ENCODE peak calls at places on chromosomes 11 and 22, in eight cellular contexts. One of them, this sample, is unnamed.

GRCh38 chr11:43825217-43825816 is 55.3 kb upstream of the ALKBH3 start:
- DNase-seq in C1 segment of cervical spinal cord: no peak
- DNase-seq in RCC 7860: no peak
- DNase-seq in brain microvascular endothelial cell: peak
- DNase-seq in T-helper 1 cell: no peak
- DNase-seq in K562: peak
- DNase-seq in GM13977: peak
- DNase-seq in non-pigmented ciliary epithelial cell: no peak
- DNase-seq in this sample: no peak

GRCh38 chr22:50274311-50274710 is 4.1 kb upstream of the MAPK11 start:
- DNase-seq in C1 segment of cervical spinal cord: no peak
- DNase-seq in RCC 7860: peak
- DNase-seq in brain microvascular endothelial cell: peak
- DNase-seq in T-helper 1 cell: no peak
- DNase-seq in K562: peak
- DNase-seq in GM13977: peak
- DNase-seq in non-pigmented ciliary epithelial cell: no peak
- DNase-seq in this sample: peak

GRCh38 chr11:10878408-10879214 is 20.8 kb upstream of the ZBED5 start:
- DNase-seq in C1 segment of cervical spinal cord: no peak
- DNase-seq in RCC 7860: peak
- DNase-seq in brain microvascular endothelial cell: peak
- DNase-seq in T-helper 1 cell: no peak
- DNase-seq in K562: peak
- DNase-seq in GM13977: no peak
- DNase-seq in non-pigmented ciliary epithelial cell: no peak
- DNase-seq in this sample: no peak

GRCh38 chr11:114972105-114972504 is 293.8 kb downstream of the NXPE2 start:
- DNase-seq in C1 segment of cervical spinal cord: no peak
- DNase-seq in RCC 7860: no peak
- DNase-seq in brain microvascular endothelial cell: no peak
- DNase-seq in T-helper 1 cell: no peak
- DNase-seq in K562: no peak
- DNase-seq in GM13977: no peak
- DNase-seq in non-pigmented ciliary epithelial cell: no peak
- DNase-seq in this sample: no peak

GRCh38 chr22:45553333-45554039 is 50.8 kb downstream of the FBLN1 start:
- DNase-seq in C1 segment of cervical spinal cord: peak
- DNase-seq in RCC 7860: peak
- DNase-seq in brain microvascular endothelial cell: peak
- DNase-seq in T-helper 1 cell: no peak
- DNase-seq in K562: peak
- DNase-seq in GM13977: peak
- DNase-seq in non-pigmented ciliary epithelial cell: peak
- DNase-seq in this sample: peak

GRCh38 chr11:122268601-122269130 is 152.7 kb upstream of the BLID start:
- DNase-seq in C1 segment of cervical spinal cord: no peak
- DNase-seq in RCC 7860: no peak
- DNase-seq in brain microvascular endothelial cell: no peak
- DNase-seq in T-helper 1 cell: no peak
- DNase-seq in K562: no peak
- DNase-seq in GM13977: no peak
- DNase-seq in non-pigmented ciliary epithelial cell: no peak
- DNase-seq in this sample: no peak

GRCh38 chr11:64347171-64347867 is 7.3 kb downstream of the CCDC88B start:
- DNase-seq in C1 segment of cervical spinal cord: no peak
- DNase-seq in RCC 7860: no peak
- DNase-seq in brain microvascular endothelial cell: no peak
- DNase-seq in T-helper 1 cell: no peak
- DNase-seq in K562: no peak
- DNase-seq in GM13977: no peak
- DNase-seq in non-pigmented ciliary epithelial cell: no peak
- DNase-seq in this sample: no peak

GRCh38 chr11:86511086-86511551 is 136.4 kb downstream of the CCDC81 start:
- DNase-seq in C1 segment of cervical spinal cord: no peak
- DNase-seq in RCC 7860: peak
- DNase-seq in brain microvascular endothelial cell: peak
- DNase-seq in T-helper 1 cell: no peak
- DNase-seq in K562: no peak
- DNase-seq in GM13977: peak
- DNase-seq in non-pigmented ciliary epithelial cell: no peak
- DNase-seq in this sample: no peak

GRCh38 chr11:16774920-16775603 is 36.6 kb downstream of the C11orf58 start:
- DNase-seq in C1 segment of cervical spinal cord: no peak
- DNase-seq in RCC 7860: no peak
- DNase-seq in brain microvascular endothelial cell: no peak
- DNase-seq in T-helper 1 cell: no peak
- DNase-seq in K562: no peak
- DNase-seq in GM13977: no peak
- DNase-seq in non-pigmented ciliary epithelial cell: no peak
- DNase-seq in this sample: no peak

GRCh38 chr11:210803-211180 is 3.3 kb downstream of the RIC8A start:
- DNase-seq in C1 segment of cervical spinal cord: no peak
- DNase-seq in RCC 7860: no peak
- DNase-seq in brain microvascular endothelial cell: no peak
- DNase-seq in T-helper 1 cell: no peak
- DNase-seq in K562: no peak
- DNase-seq in GM13977: no peak
- DNase-seq in non-pigmented ciliary epithelial cell: no peak
- DNase-seq in this sample: no peak

GRCh38 chr22:44311855-44312170 is 938 bp downstream of the SHISAL1 start:
- DNase-seq in C1 segment of cervical spinal cord: no peak
- DNase-seq in RCC 7860: peak
- DNase-seq in brain microvascular endothelial cell: peak
- DNase-seq in T-helper 1 cell: no peak
- DNase-seq in K562: no peak
- DNase-seq in GM13977: no peak
- DNase-seq in non-pigmented ciliary epithelial cell: no peak
- DNase-seq in this sample: no peak

GRCh38 chr22:45905924-45906865 is 70.8 kb downstream of the WNT7B start:
- DNase-seq in C1 segment of cervical spinal cord: no peak
- DNase-seq in RCC 7860: no peak
- DNase-seq in brain microvascular endothelial cell: peak
- DNase-seq in T-helper 1 cell: no peak
- DNase-seq in K562: no peak
- DNase-seq in GM13977: no peak
- DNase-seq in non-pigmented ciliary epithelial cell: no peak
- DNase-seq in this sample: no peak

GRCh38 chr11:108511851-108512474 is 13.8 kb upstream of the POGLUT3 start:
- DNase-seq in C1 segment of cervical spinal cord: no peak
- DNase-seq in RCC 7860: peak
- DNase-seq in brain microvascular endothelial cell: peak
- DNase-seq in T-helper 1 cell: no peak
- DNase-seq in K562: no peak
- DNase-seq in GM13977: no peak
- DNase-seq in non-pigmented ciliary epithelial cell: peak
- DNase-seq in this sample: no peak

GRCh38 chr11:35771722-35772121 is 109.1 kb downstream of the TRIM44 start:
- DNase-seq in C1 segment of cervical spinal cord: no peak
- DNase-seq in RCC 7860: no peak
- DNase-seq in brain microvascular endothelial cell: no peak
- DNase-seq in T-helper 1 cell: no peak
- DNase-seq in K562: no peak
- DNase-seq in GM13977: no peak
- DNase-seq in non-pigmented ciliary epithelial cell: no peak
- DNase-seq in this sample: no peak

GRCh38 chr11:126155402-126156187 is 55.9 kb downstream of the RPUSD4 start:
- DNase-seq in C1 segment of cervical spinal cord: no peak
- DNase-seq in RCC 7860: no peak
- DNase-seq in brain microvascular endothelial cell: no peak
- DNase-seq in T-helper 1 cell: no peak
- DNase-seq in K562: no peak
- DNase-seq in GM13977: no peak
- DNase-seq in non-pigmented ciliary epithelial cell: no peak
- DNase-seq in this sample: no peak

GRCh38 chr11:113272281-113272680 is 42.1 kb upstream of the TTC12 start:
- DNase-seq in C1 segment of cervical spinal cord: no peak
- DNase-seq in RCC 7860: no peak
- DNase-seq in brain microvascular endothelial cell: no peak
- DNase-seq in T-helper 1 cell: no peak
- DNase-seq in K562: no peak
- DNase-seq in GM13977: no peak
- DNase-seq in non-pigmented ciliary epithelial cell: no peak
- DNase-seq in this sample: no peak

GRCh38 chr11:46914363-46914762 is 4.0 kb downstream of the LRP4 start:
- DNase-seq in C1 segment of cervical spinal cord: peak
- DNase-seq in RCC 7860: peak
- DNase-seq in brain microvascular endothelial cell: peak
- DNase-seq in T-helper 1 cell: no peak
- DNase-seq in K562: no peak
- DNase-seq in GM13977: no peak
- DNase-seq in non-pigmented ciliary epithelial cell: no peak
- DNase-seq in this sample: peak

GRCh38 chr22:48498526-48499331 is 1328.9 kb downstream of the BRD1 start:
- DNase-seq in C1 segment of cervical spinal cord: no peak
- DNase-seq in RCC 7860: no peak
- DNase-seq in brain microvascular endothelial cell: no peak
- DNase-seq in T-helper 1 cell: no peak
- DNase-seq in K562: no peak
- DNase-seq in GM13977: no peak
- DNase-seq in non-pigmented ciliary epithelial cell: no peak
- DNase-seq in this sample: no peak

GRCh38 chr11:57983211-57983610 is 40.5 kb upstream of the OR9Q1 start:
- DNase-seq in C1 segment of cervical spinal cord: no peak
- DNase-seq in RCC 7860: no peak
- DNase-seq in brain microvascular endothelial cell: no peak
- DNase-seq in T-helper 1 cell: no peak
- DNase-seq in K562: no peak
- DNase-seq in GM13977: no peak
- DNase-seq in non-pigmented ciliary epithelial cell: no peak
- DNase-seq in this sample: no peak

GRCh38 chr11:45093761-45094455 is 52.5 kb upstream of the PRDM11 start:
- DNase-seq in C1 segment of cervical spinal cord: no peak
- DNase-seq in RCC 7860: no peak
- DNase-seq in brain microvascular endothelial cell: no peak
- DNase-seq in T-helper 1 cell: no peak
- DNase-seq in K562: no peak
- DNase-seq in GM13977: no peak
- DNase-seq in non-pigmented ciliary epithelial cell: no peak
- DNase-seq in this sample: no peak

GRCh38 chr11:31810779-31811647 is at the start of gene PAX6:
- DNase-seq in C1 segment of cervical spinal cord: peak
- DNase-seq in RCC 7860: peak
- DNase-seq in brain microvascular endothelial cell: peak
- DNase-seq in T-helper 1 cell: no peak
- DNase-seq in K562: peak
- DNase-seq in GM13977: peak
- DNase-seq in non-pigmented ciliary epithelial cell: peak
- DNase-seq in this sample: peak